ENCODE peak calls at places on chromosome 21, in seven cellular contexts. R is colonic mucosa; M is upper lobe of right lung; P is CD8-positive, alpha-beta T cell; Q is sigmoid colon; Y is CD4-positive, CD25-positive, alpha-beta regulatory T cell; A is tibial nerve. O is an unnamed sample.

GRCh38 chr21:38297193-38297592 is 40.4 kb downstream of the KCNJ15 start:
- DNase-seq in R (no peak), M (no peak), P (no peak), Q (no peak), Y (no peak), A (no peak), O (no peak)

GRCh38 chr21:29873908-29874307 is 65.9 kb downstream of the GRIK1 start:
- DNase-seq in R (no peak), M (no peak), P (no peak), Q (no peak), Y (no peak), A (no peak), O (no peak)

GRCh38 chr21:34243562-34243961 is 120.2 kb upstream of the KCNE2 start:
- DNase-seq in R (peak; percentile 29), M (no peak), P (no peak), Q (no peak), Y (peak; percentile 3), A (no peak), O (no peak)

GRCh38 chr21:18803624-18804023 is 400.0 kb upstream of the TMPRSS15 start:
- DNase-seq in R (no peak), M (no peak), P (no peak), Q (no peak), Y (no peak), A (no peak), O (no peak)

GRCh38 chr21:30646904-30647303 is 4.2 kb downstream of the KRTAP20-3 start:
- DNase-seq in R (no peak), M (no peak), P (no peak), Q (no peak), Y (no peak), A (no peak), O (no peak)

GRCh38 chr21:36260802-36261201 is 59.2 kb upstream of the MORC3 start:
- DNase-seq in R (no peak), M (no peak), P (no peak), Q (no peak), Y (no peak), A (no peak), O (no peak)

GRCh38 chr21:18608226-18608625 is 204.6 kb upstream of the TMPRSS15 start:
- DNase-seq in R (no peak), M (no peak), P (no peak), Q (no peak), Y (no peak), A (no peak), O (no peak)

GRCh38 chr21:41768371-41769042 is 1.7 kb upstream of the RIPK4 start:
- DNase-seq in R (peak; percentile 91), M (peak; percentile 67), P (no peak), Q (peak; percentile 63), Y (peak; percentile 26), A (no peak), O (no peak)

GRCh38 chr21:44927587-44928461 is 7.1 kb upstream of the ITGB2 start:
- DNase-seq in R (peak; percentile 42), M (peak; percentile 81), P (peak; percentile 96), Q (no peak), Y (peak; percentile 78), A (peak; percentile 49), O (peak; percentile 47)

GRCh38 chr21:38277501-38278111 is 20.8 kb downstream of the KCNJ15 start:
- DNase-seq in R (peak; percentile 22), M (no peak), P (no peak), Q (peak; percentile 76), Y (no peak), A (peak; percentile 60), O (no peak)

GRCh38 chr21:26933448-26933847 is 33.4 kb downstream of the ADAMTS5 start:
- DNase-seq in R (no peak), M (no peak), P (no peak), Q (no peak), Y (no peak), A (no peak), O (no peak)

GRCh38 chr21:31530364-31530763 is 129.1 kb upstream of the SOD1 start:
- DNase-seq in R (no peak), M (peak; percentile 26), P (no peak), Q (no peak), Y (no peak), A (no peak), O (no peak)

GRCh38 chr21:39003982-39004775 is 179.1 kb downstream of the PSMG1 start:
- DNase-seq in R (no peak), M (no peak), P (no peak), Q (no peak), Y (no peak), A (no peak), O (no peak)

GRCh38 chr21:34949045-34949444 is 100.1 kb downstream of the RUNX1 start:
- DNase-seq in R (no peak), M (no peak), P (no peak), Q (no peak), Y (no peak), A (no peak), O (no peak)

GRCh38 chr21:38675450-38675849 is 130.3 kb upstream of the ETS2 start:
- DNase-seq in R (no peak), M (no peak), P (no peak), Q (no peak), Y (no peak), A (no peak), O (no peak)

GRCh38 chr21:16589499-16589898 is 859.7 kb downstream of the USP25 start:
- DNase-seq in R (no peak), M (no peak), P (no peak), Q (no peak), Y (no peak), A (no peak), O (no peak)

GRCh38 chr21:38716942-38717341 is 88.8 kb upstream of the ETS2 start:
- DNase-seq in R (no peak), M (no peak), P (no peak), Q (no peak), Y (no peak), A (no peak), O (no peak)

GRCh38 chr21:18617291-18617690 is 213.7 kb upstream of the TMPRSS15 start:
- DNase-seq in R (no peak), M (no peak), P (no peak), Q (no peak), Y (no peak), A (no peak), O (no peak)

GRCh38 chr21:44454058-44454457 is 1.3 kb upstream of the LRRC3 start:
- DNase-seq in R (no peak), M (no peak), P (no peak), Q (no peak), Y (no peak), A (no peak), O (no peak)

GRCh38 chr21:38712076-38712475 is 93.7 kb upstream of the ETS2 start:
- DNase-seq in R (peak; percentile 56), M (no peak), P (no peak), Q (no peak), Y (no peak), A (no peak), O (no peak)

GRCh38 chr21:37452222-37452621 is 85.6 kb downstream of the DYRK1A start:
- DNase-seq in R (no peak), M (no peak), P (no peak), Q (no peak), Y (no peak), A (no peak), O (no peak)

GRCh38 chr21:37914211-37914900 is 1.9 kb downstream of the KCNJ6 start:
- DNase-seq in R (no peak), M (peak; percentile 73), P (no peak), Q (no peak), Y (no peak), A (no peak), O (no peak)

GRCh38 chr21:38773108-38774061 is 32.3 kb upstream of the ETS2 start:
- DNase-seq in R (no peak), M (no peak), P (no peak), Q (no peak), Y (no peak), A (peak; percentile 57), O (no peak)

GRCh38 chr21:38917045-38917774 is 111.5 kb downstream of the ETS2 start:
- DNase-seq in R (no peak), M (no peak), P (no peak), Q (peak; percentile 53), Y (no peak), A (no peak), O (no peak)

GRCh38 chr21:19029816-19030215 is 626.2 kb upstream of the TMPRSS15 start:
- DNase-seq in R (no peak), M (no peak), P (no peak), Q (no peak), Y (no peak), A (no peak), O (no peak)

GRCh38 chr21:39633043-39633442 is 20.3 kb downstream of the B3GALT5 start:
- DNase-seq in R (peak; percentile 18), M (no peak), P (no peak), Q (no peak), Y (no peak), A (no peak), O (no peak)

GRCh38 chr21:43993420-43993934 is 18.6 kb upstream of the TRAPPC10 start:
- DNase-seq in R (no peak), M (no peak), P (no peak), Q (peak; percentile 36), Y (no peak), A (no peak), O (no peak)

GRCh38 chr21:21464691-21465090 is 466.5 kb downstream of the NCAM2 start:
- DNase-seq in R (no peak), M (no peak), P (no peak), Q (no peak), Y (no peak), A (no peak), O (no peak)
- H3K9me3 ChIP-seq in R (no peaks in the 10 kb centered on the region), M (no peaks in the 10 kb centered on the region), P (no peaks in the 10 kb centered on the region), Q (no peaks in the 10 kb centered on the region), Y (no peaks in the 10 kb centered on the region), A (no peaks in the 10 kb centered on the region), O (no peaks in the 10 kb centered on the region)

DNA sequence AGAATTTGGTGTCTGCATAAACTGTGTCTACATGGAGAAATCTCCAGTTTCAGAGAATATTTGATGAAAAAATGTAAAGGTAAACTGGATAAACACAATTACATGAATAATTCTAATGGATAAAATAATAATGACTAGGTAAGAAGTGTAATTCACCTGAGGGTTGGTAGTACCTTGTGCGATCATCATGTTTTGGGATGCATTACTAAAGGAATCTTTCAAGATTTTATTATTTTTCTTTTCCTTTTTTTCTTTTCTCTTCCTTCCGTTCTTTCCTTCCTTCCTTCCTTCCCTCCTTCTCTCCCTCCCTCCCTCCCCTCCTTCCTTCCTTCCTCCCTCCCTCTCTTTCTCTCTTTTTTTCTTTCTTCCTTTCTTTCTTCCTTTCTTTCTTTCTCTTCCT is 818.7 kb downstream of the LTN1 start:
- DNase-seq in R (no peak), M (no peak), P (no peak), Q (no peak), Y (no peak), A (no peak), O (no peak)
- H3K9me3 ChIP-seq in R (peaks cover 3% of the 10 kb centered on the region), M (no peaks in the 10 kb centered on the region), P (no peaks in the 10 kb centered on the region), Q (no peaks in the 10 kb centered on the region), Y (no peaks in the 10 kb centered on the region), A (no peaks in the 10 kb centered on the region), O (no peaks in the 10 kb centered on the region)

GRCh38 chr21:40754466-40754865 is 92.5 kb downstream of the DSCAM start:
- DNase-seq in R (no peak), M (no peak), P (no peak), Q (no peak), Y (no peak), A (no peak), O (no peak)
- H3K9me3 ChIP-seq in R (no peaks in the 10 kb centered on the region), M (no peaks in the 10 kb centered on the region), P (no peaks in the 10 kb centered on the region), Q (no peaks in the 10 kb centered on the region), Y (no peaks in the 10 kb centered on the region), A (no peaks in the 10 kb centered on the region), O (no peaks in the 10 kb centered on the region)

DNA sequence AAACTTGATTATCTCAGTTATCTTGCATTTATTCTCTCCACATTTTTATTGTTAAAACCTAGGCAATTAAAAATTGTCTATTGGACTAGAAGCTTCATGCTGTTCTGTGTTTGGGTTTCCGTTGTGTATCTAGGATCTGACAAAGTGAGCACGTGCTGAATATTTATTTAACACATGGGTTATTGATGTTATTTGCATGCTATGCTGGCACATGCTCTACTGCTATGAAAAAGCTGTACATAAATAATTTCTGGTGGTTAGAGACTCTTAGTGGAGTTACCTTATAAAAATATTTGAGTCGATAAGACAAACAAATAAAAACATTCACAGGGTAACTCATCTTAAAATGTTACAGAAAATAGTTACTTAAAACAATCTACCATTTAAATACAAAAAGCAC is 1769.7 kb downstream of the MRPL39 start:
- DNase-seq in R (no peak), M (no peak), P (no peak), Q (no peak), Y (no peak), A (no peak), O (no peak)
- H3K9me3 ChIP-seq in R (no peaks in the 10 kb centered on the region), M (no peaks in the 10 kb centered on the region), P (peaks cover 3% of the 10 kb centered on the region), Q (no peaks in the 10 kb centered on the region), Y (peaks cover 3% of the 10 kb centered on the region), A (no peaks in the 10 kb centered on the region), O (no peaks in the 10 kb centered on the region)

O was measured in T-helper 17 cell.